ENCODE peak calls at places on chromosome 16, in six cellular contexts. X is stomach, D is HepG2, G is transverse colon, T is H1, C is suprapubic skin. Z is an unnamed sample.

GRCh38 chr16:5865231-5865630 is 767.6 kb upstream of the EEF2KMT start:
- DNase-seq in C (no peak), T (no peak), X (no peak), G (no peak), D (no peak), Z (no peak)

GRCh38 chr16:59878479-59878878 is 1144.4 kb upstream of the GOT2 start:
- DNase-seq in T (no peak), G (no peak), C (no peak), D (no peak), X (peak), Z (no peak)

GRCh38 chr16:50381679-50382440 is 13.1 kb upstream of the BRD7 start:
- DNase-seq in G (no peak), T (no peak), C (no peak), D (peak), X (no peak), Z (no peak)

GRCh38 chr16:81786321-81786720 is 7.2 kb downstream of the PLCG2 start:
- DNase-seq in C (no peak), X (no peak), G (no peak), T (no peak), D (no peak), Z (no peak)

GRCh38 chr16:72111653-72112451 is 18.2 kb downstream of the DHX38 start:
- DNase-seq in X (no peak), D (no peak), T (no peak), G (no peak), C (no peak), Z (no peak)

GRCh38 chr16:82088483-82088882 is 53.4 kb downstream of the HSD17B2 start:
- DNase-seq in G (no peak), D (no peak), T (no peak), C (no peak), X (no peak), Z (no peak)

GRCh38 chr16:19757026-19757425 is 39.0 kb downstream of the IQCK start:
- DNase-seq in X (no peak), G (no peak), D (no peak), C (no peak), T (no peak), Z (no peak)

GRCh38 chr16:53130193-53131049 is 75.6 kb downstream of the CHD9 start:
- DNase-seq in T (peak), X (peak), C (peak), G (peak), D (peak), Z (peak)

GRCh38 chr16:71216714-71217113 is 13.8 kb downstream of the HYDIN start:
- DNase-seq in X (no peak), T (no peak), D (no peak), G (no peak), C (no peak), Z (no peak)

GRCh38 chr16:58225965-58226602 is 28.2 kb upstream of the CSNK2A2 start:
- DNase-seq in T (no peak), C (no peak), X (no peak), D (no peak), G (no peak), Z (no peak)

GRCh38 chr16:58443783-58444182 is 51.5 kb downstream of the GINS3 start:
- DNase-seq in G (no peak), X (no peak), T (no peak), D (no peak), C (no peak), Z (no peak)

GRCh38 chr16:4032768-4033167 is 83.5 kb downstream of the ADCY9 start:
- DNase-seq in G (peak), D (no peak), T (no peak), X (peak), C (no peak), Z (no peak)

GRCh38 chr16:30874821-30875717 is 18.8 kb downstream of the BCL7C start:
- DNase-seq in T (peak), C (peak), X (peak), D (peak), G (peak), Z (peak)

DNA sequence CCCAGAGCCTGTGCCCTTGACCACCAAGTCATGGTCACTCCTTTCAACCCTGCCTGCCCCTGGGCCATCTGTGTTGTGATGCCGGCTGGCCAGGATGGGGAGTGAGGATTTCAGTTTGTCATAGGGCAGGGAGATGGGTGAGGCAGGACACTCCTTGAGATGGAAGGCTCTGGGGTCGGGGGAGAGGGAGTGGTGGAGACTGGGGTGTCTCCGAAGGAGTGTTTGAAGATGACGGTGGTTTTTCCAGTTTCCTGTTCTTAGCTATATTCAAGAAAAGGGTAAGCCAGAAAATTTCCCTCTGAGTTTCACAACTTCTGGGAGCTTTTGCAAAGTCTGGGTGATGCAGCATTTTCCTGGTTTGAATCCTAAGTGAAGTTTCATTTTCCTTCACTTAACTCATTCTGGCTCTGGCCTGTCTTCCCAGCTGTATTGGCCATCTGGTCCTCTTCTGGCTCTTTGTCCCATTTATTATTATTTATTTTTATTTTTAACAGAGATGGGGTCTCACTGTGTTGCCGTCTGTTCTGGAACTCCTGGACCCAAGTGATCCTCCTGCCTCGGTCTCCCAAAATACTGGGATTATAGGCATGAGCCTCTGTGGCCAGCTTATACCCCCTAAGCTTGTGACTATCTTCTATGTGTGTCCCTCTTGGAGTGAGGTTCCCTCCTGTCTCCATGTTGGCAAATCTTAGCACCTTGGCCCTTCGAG is 27.7 kb downstream of the ABCC1 start:
- DNase-seq in T (no peak), C (peak), D (no peak), G (no peak), X (no peak), Z (no peak)
- TF ChIP-seq EP300 in T (no peak), C (no peak), D (no peak), G (no peak), X (no peak), Z (no peak)

GRCh38 chr16:54633943-54634362 is 296.7 kb upstream of the IRX5 start:
- DNase-seq in G (no peak), C (no peak), D (peak), T (peak), X (peak), Z (no peak)
- TF ChIP-seq POLR2AphosphoS5 in G (no peak), C (no peak), D (no peak), T (no peak), X (no peak), Z (no peak)

GRCh38 chr16:660459-661183 is 7.3 kb upstream of the RHOT2 start:
- DNase-seq in T (peak), G (peak), C (peak), X (peak), D (no peak), Z (peak)
- H3K4me3 ChIP-seq in T (no peak), G (peak), C (peak), X (peak), D (no peak), Z (peak)

GRCh38 chr16:9363520-9363919 is 272.1 kb downstream of the HAPSTR1 start:
- DNase-seq in X (no peak), C (no peak), D (no peak), T (peak), G (no peak), Z (no peak)

GRCh38 chr16:9360075-9360474 is 268.6 kb downstream of the HAPSTR1 start:
- DNase-seq in G (no peak), D (no peak), C (no peak), T (peak), X (no peak), Z (no peak)

GRCh38 chr16:9362050-9362449 is 270.6 kb downstream of the HAPSTR1 start:
- DNase-seq in C (no peak), D (peak), T (no peak), X (no peak), G (no peak), Z (no peak)

GRCh38 chr16:9366048-9366969 is 274.9 kb downstream of the HAPSTR1 start:
- DNase-seq in D (no peak), T (no peak), X (no peak), C (no peak), G (no peak), Z (no peak)

DNA sequence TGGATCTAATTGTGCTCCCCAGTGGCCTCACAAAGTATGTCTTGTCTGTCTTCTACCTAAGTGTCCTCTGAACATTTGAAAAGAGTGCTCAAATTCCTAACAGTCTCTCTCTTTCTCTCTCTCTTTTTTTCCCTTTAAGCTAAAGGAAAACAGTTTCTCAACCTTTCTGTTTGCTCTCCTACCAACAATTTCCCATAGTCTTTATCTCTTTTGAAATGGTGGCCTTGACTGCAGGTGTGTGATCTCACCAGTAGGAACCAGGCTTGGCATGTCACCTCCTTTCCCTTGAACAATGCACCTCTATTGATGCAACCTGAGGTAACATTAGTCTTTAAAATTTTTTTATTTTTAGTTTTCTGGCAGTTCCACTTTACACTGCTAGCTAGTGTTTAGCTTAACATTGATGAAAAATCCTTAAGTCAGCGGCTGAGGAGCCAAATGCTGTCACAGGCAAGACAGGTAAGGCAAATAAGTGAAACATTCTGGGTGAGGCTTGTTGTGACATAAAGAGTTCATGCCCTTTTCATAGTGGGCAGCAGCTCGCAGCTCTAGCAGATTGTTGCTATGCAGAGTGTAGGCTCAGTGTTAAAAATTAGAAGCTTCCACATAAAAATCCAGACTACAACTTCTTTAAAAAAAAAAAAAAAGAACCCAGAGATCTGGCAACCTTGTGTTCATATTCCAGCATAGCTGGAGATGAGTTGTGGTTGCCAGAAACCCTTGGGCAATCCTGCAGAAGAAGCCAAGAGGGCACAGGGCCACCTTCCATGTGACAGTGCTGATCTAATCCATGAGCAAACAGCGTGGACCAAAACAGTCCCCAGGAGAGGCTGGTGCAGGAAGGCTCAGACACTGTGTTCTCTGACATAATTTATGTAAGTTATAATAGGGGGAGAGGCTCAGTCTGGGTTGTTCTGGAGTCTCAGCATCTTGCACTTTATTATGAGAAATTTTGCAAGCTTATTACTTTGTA is 273.6 kb downstream of the HAPSTR1 start:
- DNase-seq in X (no peak), C (peak), D (peak), G (peak), T (peak), Z (peak)
- TF ChIP-seq EP300 in X (peak), C (peak), D (no peak), G (peak), T (no peak), Z (peak)

DNA sequence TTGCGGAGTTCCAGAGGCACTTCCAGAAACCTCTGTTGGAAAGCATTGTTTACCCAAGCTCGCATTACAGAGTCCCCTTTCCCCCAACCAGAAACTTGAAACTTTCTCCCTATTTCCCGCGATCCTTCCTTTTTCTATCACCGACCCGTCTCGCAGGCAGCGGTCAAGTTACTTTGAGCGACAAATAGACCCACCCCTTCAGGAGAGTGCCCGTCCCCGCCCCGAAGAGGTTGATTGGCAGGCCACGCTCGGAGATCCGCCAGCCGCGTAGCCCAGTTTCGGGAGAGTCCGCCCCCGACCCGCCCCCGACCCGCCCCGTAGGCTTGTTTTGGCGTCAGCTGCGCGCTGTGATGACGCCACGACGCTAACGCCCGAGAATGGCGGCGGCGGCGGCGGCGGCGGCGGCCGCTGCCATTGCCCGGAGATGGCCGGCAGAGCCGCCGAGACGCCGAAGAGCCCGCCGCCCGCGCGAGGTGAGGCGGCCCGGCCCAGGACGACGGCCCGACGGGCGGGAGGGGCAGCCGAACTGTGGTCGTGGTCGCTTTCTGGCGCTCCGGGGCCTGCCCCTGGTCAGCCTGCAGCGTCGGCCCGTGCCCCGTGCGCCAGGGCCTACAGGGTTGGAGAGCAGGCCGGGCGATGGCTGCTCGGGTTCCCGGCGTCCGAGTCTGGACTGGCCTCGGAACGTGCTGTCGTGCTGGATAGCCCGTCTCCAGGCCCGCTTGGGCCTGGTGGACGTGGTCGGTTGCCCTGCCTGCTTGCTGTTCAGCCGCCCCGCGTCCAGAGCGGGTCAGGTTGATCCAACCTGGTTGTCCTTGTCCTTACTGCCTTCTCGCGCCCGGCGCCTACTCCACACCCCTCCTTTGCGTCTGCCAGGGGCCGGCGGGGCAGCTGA is at the start of gene PSKH1:
- DNase-seq in G (peak), T (peak), C (peak), D (peak), X (peak), Z (peak)
- TF ChIP-seq POLR2AphosphoS5 in G (peak), T (peak), C (no peak), D (peak), X (peak), Z (peak)

DNA sequence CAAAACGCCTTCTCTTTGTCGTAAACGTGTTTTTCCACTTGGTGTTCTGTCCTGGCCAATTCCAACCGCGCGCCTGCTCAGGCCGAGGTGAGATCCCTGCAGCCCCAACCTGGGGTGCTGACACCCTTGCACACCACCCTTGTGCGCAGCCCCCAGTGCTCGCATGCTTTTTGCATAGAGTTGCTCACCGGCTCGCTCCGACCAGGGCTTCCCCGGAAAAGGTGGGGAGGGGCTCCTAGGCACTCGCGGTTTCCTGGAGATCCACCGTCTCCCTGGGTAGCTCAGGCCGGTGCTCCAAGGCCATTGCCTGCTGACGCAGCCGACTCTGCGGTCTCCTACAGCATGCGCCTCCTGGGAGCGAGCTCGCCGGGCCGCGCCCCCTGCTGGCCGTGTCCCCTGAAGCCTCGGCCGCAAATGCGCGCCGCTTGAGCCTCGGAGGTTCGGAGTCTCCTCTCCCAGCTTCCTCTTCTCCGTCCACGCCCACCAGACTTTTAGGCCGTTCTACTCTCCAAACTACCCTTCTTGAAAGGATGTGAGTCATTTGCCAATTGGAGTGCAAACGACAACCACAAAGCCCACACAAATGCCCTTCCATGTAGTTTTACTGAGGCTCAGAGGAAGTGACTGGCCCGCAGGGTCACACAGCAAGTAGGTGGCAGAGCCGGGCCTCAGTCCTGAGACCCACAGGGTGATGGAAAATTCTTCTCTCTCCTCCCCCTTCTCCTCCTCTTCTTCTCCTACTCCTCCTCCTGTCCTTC is 7.2 kb upstream of the PDP2 start:
- DNase-seq in T (peak), X (peak), G (peak), C (peak), D (peak), Z (peak)
- H3K4me3 ChIP-seq in T (peak), X (peak), G (peak), C (peak), D (peak), Z (no peak)

DNA sequence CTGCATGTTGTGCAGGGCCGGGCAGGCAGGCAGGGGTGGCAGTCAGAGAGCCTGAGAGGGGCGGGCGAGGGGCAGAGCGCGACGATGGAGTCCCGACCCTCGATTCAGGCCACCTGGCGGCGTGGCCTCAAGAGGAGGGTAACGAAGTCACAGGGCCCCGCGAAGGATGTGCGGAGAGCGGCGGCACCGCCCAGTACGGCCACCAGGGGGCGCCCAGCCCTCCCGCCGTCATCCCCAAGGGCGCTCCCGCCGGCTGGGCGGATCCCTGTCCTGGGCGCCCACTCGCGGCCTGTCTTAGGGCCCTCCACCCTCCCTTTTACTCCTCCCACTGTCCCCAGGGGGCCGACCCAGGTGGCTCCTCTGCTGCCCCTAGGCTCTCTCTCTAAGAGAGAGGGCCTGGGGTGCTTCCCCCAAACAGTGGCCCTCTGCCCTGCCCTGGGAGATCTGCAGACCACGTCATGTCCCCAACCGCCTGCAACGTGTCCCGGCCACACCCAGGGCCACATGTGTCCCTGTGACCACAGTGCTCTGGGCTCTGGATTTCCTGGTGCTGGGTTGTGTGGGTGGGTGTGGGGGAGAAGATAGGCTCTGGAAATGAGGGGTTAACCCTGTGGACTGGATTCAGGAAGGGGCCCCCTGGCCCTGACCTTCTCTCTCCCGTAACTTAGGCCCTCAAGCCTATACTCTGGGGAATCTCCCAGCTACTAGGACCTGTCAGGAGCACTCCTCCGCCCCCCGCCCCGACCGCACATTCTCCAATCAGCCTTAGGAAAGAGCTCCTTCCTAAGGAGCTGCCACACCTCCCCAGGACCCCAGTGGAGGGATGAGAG is 5.9 kb downstream of the DPEP2 start:
- DNase-seq in X (peak), C (peak), D (peak), T (peak), G (peak), Z (peak)
- TF ChIP-seq EP300 in X (no peak), C (no peak), D (no peak), T (no peak), G (no peak), Z (no peak)

GRCh38 chr16:27367463-27368357 is 34.3 kb upstream of the IL21R start:
- DNase-seq in C (peak), X (peak), G (peak), T (peak), D (peak), Z (peak)

GRCh38 chr16:27368358-27368722 is 33.6 kb upstream of the IL21R start:
- DNase-seq in D (no peak), X (no peak), C (no peak), T (no peak), G (no peak), Z (no peak)

GRCh38 chr16:27365142-27366089 is 36.6 kb upstream of the IL21R start:
- DNase-seq in D (peak), G (no peak), X (no peak), C (no peak), T (no peak), Z (no peak)

GRCh38 chr16:27364493-27365141 is 37.4 kb upstream of the IL21R start:
- DNase-seq in C (no peak), D (peak), G (peak), X (peak), T (no peak), Z (no peak)

GRCh38 chr16:27366687-27367462 is 35.1 kb upstream of the IL21R start:
- DNase-seq in X (no peak), G (no peak), D (no peak), C (no peak), T (no peak), Z (peak)
- TF ChIP-seq POLR2AphosphoS5 in X (no peak), G (no peak), D (no peak), C (no peak), T (no peak), Z (no peak)